ENCODE peak calls at places on chromosome 2, in four cellular contexts. Q is Peyer's patch, M is foreskin keratinocyte, N is PC-9. F is an unnamed sample.

GRCh38 chr2:108613261-108614042 is 79.2 kb downstream of the LIMS1 start:
- DNase-seq in Q (no peak), M (no peak), N (no peak), F (no peak)

GRCh38 chr2:199307461-199307860 is 150.3 kb downstream of the SATB2 start:
- DNase-seq in Q (no peak), M (no peak), N (no peak), F (no peak)

GRCh38 chr2:143732931-143733330 is 603.7 kb downstream of the ARHGAP15 start:
- DNase-seq in Q (no peak), M (no peak), N (no peak), F (no peak)

GRCh38 chr2:46451131-46451711 is 28.1 kb upstream of the TMEM247 start:
- DNase-seq in Q (no peak), M (no peak), N (no peak), F (no peak)

GRCh38 chr2:74835831-74836674 is 2.1 kb downstream of the HK2 start:
- DNase-seq in Q (peak; percentile 46), M (no peak), N (no peak), F (peak; percentile 53)

GRCh38 chr2:127700527-127701192 is 637 bp upstream of the SFT2D3 start:
- DNase-seq in Q (peak; percentile 96), M (no peak), N (peak; percentile 95), F (peak; percentile 96)

GRCh38 chr2:74440378-74441110 is 1.2 kb downstream of the RTKN start:
- DNase-seq in Q (peak; percentile 90), M (peak; percentile 57), N (peak; percentile 87), F (peak; percentile 95)

GRCh38 chr2:181146171-181146570 is 165.8 kb downstream of the UBE2E3 start:
- DNase-seq in Q (no peak), M (no peak), N (no peak), F (no peak)

GRCh38 chr2:15721411-15722094 is 129.9 kb downstream of the DDX1 start:
- DNase-seq in Q (no peak), M (no peak), N (no peak), F (no peak)

GRCh38 chr2:220243571-220243970 is 616.1 kb downstream of the SLC4A3 start:
- DNase-seq in Q (no peak), M (no peak), N (no peak), F (no peak)

GRCh38 chr2:14638488-14638887 is 6.0 kb downstream of the LRATD1 start:
- DNase-seq in Q (no peak), M (no peak), N (no peak), F (no peak)

DNA sequence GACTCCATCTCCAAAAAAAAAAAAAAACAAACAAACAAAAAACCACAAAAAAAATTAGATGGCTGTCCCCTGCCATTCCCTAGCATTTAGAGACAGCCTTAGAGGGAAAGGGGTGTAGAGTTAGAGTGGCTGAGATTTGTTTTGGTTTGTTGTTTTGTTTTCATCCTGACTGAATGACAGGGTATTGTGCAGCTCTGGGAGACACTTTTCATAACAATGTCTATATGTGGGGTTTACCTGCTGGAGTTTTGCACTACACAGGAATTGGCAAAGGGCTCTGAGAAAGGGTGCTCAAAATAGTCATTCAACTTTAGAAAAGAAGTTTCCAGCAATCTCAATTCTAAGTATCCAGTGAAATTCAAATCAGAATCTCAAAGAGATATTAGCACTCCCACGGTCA is 732.5 kb upstream of the CHAC2 start:
- DNase-seq in Q (no peak), M (no peak), N (no peak), F (no peak)
- H3K4me1 ChIP-seq in Q (no peaks in the 10 kb centered on the region), M (no peaks in the 10 kb centered on the region), N (no peaks in the 10 kb centered on the region), F (no peaks in the 10 kb centered on the region)

DNA sequence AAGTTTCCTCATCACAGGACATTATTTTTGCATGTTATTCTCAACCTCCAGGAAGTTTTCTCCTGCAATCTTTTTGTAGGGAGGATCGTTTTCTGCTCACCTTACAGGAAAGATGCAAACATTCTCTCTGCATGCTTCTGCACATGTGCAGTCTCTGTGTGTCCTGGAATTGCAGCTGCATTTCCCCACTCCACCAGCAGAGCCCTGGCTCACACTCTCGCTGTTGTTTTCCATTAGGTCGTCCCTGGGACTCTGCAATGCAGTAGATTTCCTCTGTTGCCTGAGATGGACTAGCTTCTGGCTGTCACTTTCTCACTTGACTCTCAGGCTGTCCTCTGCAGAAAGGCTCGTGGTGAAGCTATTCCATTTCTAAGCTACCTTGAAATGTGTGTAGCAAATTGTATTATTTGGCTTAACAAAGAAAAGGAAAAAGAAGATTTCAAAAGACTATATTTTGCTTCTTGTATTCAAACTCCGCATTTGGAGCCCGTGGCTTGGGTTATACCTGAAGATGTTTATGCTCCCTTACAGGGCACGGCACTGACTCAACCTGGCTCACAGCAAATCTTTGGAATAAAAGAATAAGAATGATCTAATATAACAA is 346.7 kb downstream of the RAD51AP2 start:
- DNase-seq in Q (no peak), M (no peak), N (peak; percentile 22), F (peak; percentile 64)
- TF ChIP-seq CTCF in Q (peak; percentile 4), M (peak; percentile 61), N (peak; percentile 74), F (peak; percentile 73)

GRCh38 chr2:101723366-101724112 is 26.0 kb downstream of the MAP4K4 start:
- DNase-seq in Q (no peak), M (no peak), N (no peak), F (no peak)
- H3K4me1 ChIP-seq in Q (no peaks in the 10 kb centered on the region), M (peaks cover 9% of the 10 kb centered on the region), N (peaks cover 22% of the 10 kb centered on the region), F (no peaks in the 10 kb centered on the region)

GRCh38 chr2:176106636-176107539 is at the start of gene HOXD11:
- DNase-seq in Q (peak; percentile 47), M (no peak), N (no peak), F (no peak)

GRCh38 chr2:176110975-176111663 is 4.0 kb downstream of the HOXD11 start:
- DNase-seq in Q (peak; percentile 75), M (no peak), N (peak; percentile 46), F (no peak)

GRCh38 chr2:176109955-176110345 is 2.9 kb downstream of the HOXD11 start:
- DNase-seq in Q (no peak), M (no peak), N (no peak), F (no peak)

GRCh38 chr2:176107731-176108181 is 676 bp downstream of the HOXD11 start:
- DNase-seq in Q (no peak), M (no peak), N (no peak), F (no peak)

DNA sequence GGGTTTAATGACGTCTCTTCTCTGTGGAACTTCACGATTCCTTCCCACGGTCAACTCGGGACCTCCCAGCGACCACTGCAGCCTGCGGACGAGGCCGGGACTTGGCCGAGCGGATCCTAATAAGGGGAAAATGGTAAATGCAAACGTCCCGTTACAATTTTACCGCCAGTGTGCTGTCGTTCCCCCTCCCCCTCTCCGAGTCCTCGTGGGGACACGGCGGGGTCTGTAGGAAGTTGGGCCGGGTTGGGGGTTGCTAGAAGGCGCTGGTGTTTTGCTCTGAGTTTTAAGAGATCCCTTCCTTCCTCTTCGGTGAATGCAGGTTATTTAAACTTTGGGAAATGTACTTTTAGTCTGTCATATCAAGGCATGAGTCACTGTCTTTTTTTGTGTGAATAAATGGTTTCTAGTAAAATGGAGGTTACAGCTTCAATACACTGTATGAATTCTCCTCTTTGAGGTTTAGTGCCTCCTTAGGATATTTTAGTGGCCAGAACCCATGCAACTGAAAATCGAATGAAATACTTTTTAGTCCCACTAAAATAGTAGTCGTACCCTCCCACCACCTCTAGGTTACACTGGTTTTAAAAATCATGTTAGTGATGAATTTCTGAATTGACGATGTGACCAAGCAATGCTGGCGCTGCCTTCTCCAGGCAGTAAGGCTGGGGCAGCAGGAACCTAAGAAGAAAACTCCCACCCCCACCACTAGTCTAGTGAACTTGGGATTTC is 2.3 kb downstream of the HOXD11 start:
- DNase-seq in Q (no peak), M (no peak), N (no peak), F (no peak)
- TF ChIP-seq CTCF in Q (no peak), M (no peak), N (no peak), F (no peak)

GRCh38 chr2:129906139-129906860 is 73.2 kb upstream of the RAB6C start:
- DNase-seq in Q (no peak), M (no peak), N (no peak), F (peak; percentile 13)
- H3K4me1 ChIP-seq in Q (no peaks in the 10 kb centered on the region), M (no peaks in the 10 kb centered on the region), N (no peaks in the 10 kb centered on the region), F (no peaks in the 10 kb centered on the region)

GRCh38 chr2:120669121-120669952 is 66.3 kb upstream of the GLI2 start:
- DNase-seq in Q (no peak), M (no peak), N (peak; percentile 87), F (peak; percentile 61)
- TF ChIP-seq CTCF in Q (no peak), M (peak; percentile 36), N (peak; percentile 76), F (peak; percentile 43)

GRCh38 chr2:70541481-70542020 is 12.1 kb downstream of the TGFA start:
- DNase-seq in Q (no peak), M (peak; percentile 86), N (peak; percentile 30), F (no peak)
- H3K4me1 ChIP-seq in Q (no peaks in the 10 kb centered on the region), M (peaks cover 36% of the 10 kb centered on the region), N (peaks cover 44% of the 10 kb centered on the region), F (no peaks in the 10 kb centered on the region)

GRCh38 chr2:231710751-231711676 is 2.7 kb downstream of the PTMA start:
- DNase-seq in Q (peak; percentile 61), M (no peak), N (peak; percentile 27), F (no peak)
- TF ChIP-seq CTCF in Q (no peak), M (peak; percentile 14), N (no peak), F (no peak)

GRCh38 chr2:11532434-11533055 is 1.3 kb upstream of the GREB1 start:
- DNase-seq in Q (no peak), M (peak; percentile 74), N (no peak), F (no peak)
- H3K4me1 ChIP-seq in Q (no peaks in the 10 kb centered on the region), M (peaks cover 7% of the 10 kb centered on the region), N (peaks cover 42% of the 10 kb centered on the region), F (no peaks in the 10 kb centered on the region)

DNA sequence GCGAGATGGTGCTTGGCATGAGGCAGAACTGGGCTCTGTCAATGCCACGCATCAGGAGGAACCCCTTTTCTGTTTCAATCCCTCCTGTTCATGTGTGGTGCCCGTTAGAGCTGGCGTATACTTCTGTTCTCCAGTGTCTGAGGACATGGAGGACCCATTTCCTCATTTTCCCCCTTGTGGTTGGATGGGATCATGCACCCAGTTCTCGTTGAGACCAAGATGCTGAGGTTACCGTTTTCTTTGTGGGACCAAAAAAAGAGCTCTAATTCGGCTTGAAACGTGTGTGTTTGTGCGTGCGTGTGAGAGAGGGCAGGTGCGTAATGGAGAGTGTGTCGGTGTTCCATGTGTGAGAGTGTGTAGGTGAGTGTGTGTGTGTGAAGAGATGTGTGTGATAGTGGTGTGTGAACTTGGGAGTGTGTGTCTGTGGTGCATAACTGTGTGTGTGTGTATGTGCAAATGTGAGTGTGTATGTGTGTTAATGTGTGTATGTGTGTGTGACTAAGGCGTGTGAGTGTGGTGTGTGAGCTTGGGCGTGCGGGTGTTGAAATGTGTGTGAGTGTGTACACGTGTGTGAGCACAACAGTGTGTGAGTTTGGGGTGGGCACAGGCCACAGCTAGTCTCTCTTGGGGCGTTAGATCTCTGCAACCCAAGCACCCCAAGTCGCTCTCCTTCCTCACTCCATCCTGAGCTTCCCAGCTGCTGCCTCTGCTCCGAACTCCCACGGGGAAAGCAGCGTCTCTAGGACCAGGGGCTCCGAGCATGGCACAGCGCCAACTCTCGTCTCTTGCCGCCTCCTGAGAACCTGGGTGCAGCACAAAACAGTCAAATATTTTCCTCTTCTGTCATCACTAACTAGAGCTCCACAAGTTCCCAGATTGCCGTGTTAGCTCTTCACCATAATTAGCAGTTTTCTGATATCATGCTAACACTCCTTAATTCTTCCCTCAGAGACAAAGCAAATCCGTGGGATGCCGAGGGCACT is 75.8 kb downstream of the LONRF2 start:
- DNase-seq in Q (no peak), M (no peak), N (no peak), F (no peak)
- TF ChIP-seq CTCF in Q (peak; percentile 35), M (peak; percentile 31), N (peak; percentile 56), F (peak; percentile 46)